ENCODE peak calls at places on chromosomes 2 and 18, in seven cellular contexts. B is CD4-positive, alpha-beta T cell; C is HepG2; O is AG10803; E is left cardiac atrium; X is stimulated activated CD8-positive, alpha-beta memory T cell treated with anti-CD3 and anti-CD28 coated beads, Interleukin-15, amount 100 ng/mL, for 24 hours; J is T-helper 1 cell. A is an unnamed sample.

GRCh38 chr18:73812423-73812822 is 335.2 kb downstream of the FBXO15 start:
- DNase-seq in O (no peak), B (no peak), E (no peak), J (no peak), C (no peak), X (no peak), A (no peak)

GRCh38 chr2:191677091-191677645 is 768 bp upstream of the NABP1 start:
- DNase-seq in E (peak), J (peak), X (no peak), C (peak), O (peak), B (peak), A (no peak)

GRCh38 chr2:219748673-219749570 is 121.5 kb downstream of the SLC4A3 start:
- DNase-seq in O (no peak), C (no peak), J (no peak), E (no peak), B (no peak), X (no peak), A (no peak)

GRCh38 chr2:209380278-209380677 is 43.6 kb upstream of the MAP2 start:
- DNase-seq in B (no peak), E (no peak), O (no peak), X (no peak), C (no peak), J (no peak), A (no peak)

GRCh38 chr2:102048465-102048864 is 56.7 kb downstream of the IL1R2 start:
- DNase-seq in J (no peak), O (no peak), B (no peak), C (no peak), X (no peak), E (no peak), A (no peak)

GRCh38 chr2:40511661-40512213 is 59.8 kb upstream of the SLC8A1 start:
- DNase-seq in O (peak), E (peak), B (no peak), J (no peak), X (no peak), C (no peak), A (no peak)

GRCh38 chr2:102359527-102359926 is 3.9 kb downstream of the IL18R1 start:
- DNase-seq in O (no peak), C (no peak), J (no peak), E (no peak), X (no peak), B (no peak), A (no peak)

GRCh38 chr2:112829247-112829646 is 7.3 kb downstream of the IL1B start:
- DNase-seq in B (no peak), J (no peak), X (no peak), E (no peak), O (peak), C (no peak), A (no peak)

GRCh38 chr18:10403675-10404074 is 50.8 kb upstream of the APCDD1 start:
- DNase-seq in C (no peak), J (no peak), E (no peak), X (no peak), O (no peak), B (no peak), A (no peak)

GRCh38 chr2:241844831-241845578 is 13.7 kb downstream of the PDCD1 start:
- DNase-seq in X (no peak), E (peak), C (no peak), O (no peak), B (no peak), J (no peak), A (no peak)

GRCh38 chr18:49699303-49699702 is 114.0 kb downstream of the ACAA2 start:
- DNase-seq in O (no peak), J (no peak), B (no peak), C (no peak), E (no peak), X (no peak), A (no peak)

A was measured in 8988T.